ENCODE peak calls at places on chromosomes 2 and 18, in six cellular contexts. R is tibial nerve; Y is activated T-cell treated with anti-CD3 and anti-CD28 coated beads, Interleukin-2, amount 50 U/mL, for 48 hours; N is C1 segment of cervical spinal cord; S is hypothalamus; F is ACHN. Z is an unnamed sample.

GRCh38 chr2:173002751-173003541 is 72.7 kb upstream of the MAP3K20 start:
- DNase-seq in S (no peak), R (no peak), Y (no peak), F (no peak), N (no peak), Z (no peak)

GRCh38 chr2:149291881-149292280 is 38.5 kb upstream of the LYPD6 start:
- DNase-seq in R (no peak), N (no peak), F (no peak), Y (no peak), S (no peak), Z (no peak)

GRCh38 chr18:39030124-39030655 is 1464.6 kb upstream of the CELF4 start:
- DNase-seq in R (no peak), Y (no peak), F (no peak), N (no peak), S (no peak), Z (peak)

GRCh38 chr2:24972315-24972958 is 682 bp upstream of the DNAJC27 start:
- DNase-seq in N (peak), F (peak), S (no peak), Y (peak), R (peak), Z (peak)

GRCh38 chr2:108417254-108417653 is 31.8 kb upstream of the GCC2 start:
- DNase-seq in R (no peak), S (no peak), Y (no peak), N (no peak), F (no peak), Z (no peak)

GRCh38 chr18:76822510-76823165 is at the start of gene ZNF236:
- DNase-seq in F (peak), Y (peak), N (peak), R (peak), S (peak), Z (peak)

GRCh38 chr2:199704358-199705238 is 146.4 kb downstream of the FTCDNL1 start:
- DNase-seq in N (no peak), F (peak), S (no peak), Y (peak), R (peak), Z (no peak)

GRCh38 chr2:74824675-74825074 is 9.3 kb upstream of the HK2 start:
- DNase-seq in Y (no peak), F (no peak), N (no peak), S (no peak), R (no peak), Z (no peak)

GRCh38 chr2:24365051-24365450 is 4.7 kb upstream of the ITSN2 start:
- DNase-seq in N (no peak), F (no peak), S (no peak), R (peak), Y (no peak), Z (peak)

GRCh38 chr2:109260886-109261700 is 132.1 kb downstream of the SH3RF3 start:
- DNase-seq in Y (no peak), F (peak), N (no peak), R (no peak), S (no peak), Z (no peak)

GRCh38 chr18:54888933-54889332 is 60.7 kb downstream of the RAB27B start:
- DNase-seq in Y (no peak), S (no peak), R (no peak), N (no peak), F (no peak), Z (no peak)

GRCh38 chr2:186422226-186422625 is 63.8 kb upstream of the ZC3H15 start:
- DNase-seq in F (peak), S (no peak), N (no peak), Y (no peak), R (no peak), Z (no peak)